ENCODE peak calls at places on chromosomes 13 and 19, in five cellular contexts. One of them, this sample, is unnamed.

GRCh38 chr19:5808120-5808816 is 3.4 kb downstream of the NRTN start:
- DNase-seq in fibroblast of pulmonary artery: no peak
- DNase-seq in psoas muscle: no peak
- DNase-seq in bronchial epithelial cell: no peak
- DNase-seq in AG09309: no peak
- DNase-seq in this sample: no peak

GRCh38 chr19:1566392-1567115 is 1.6 kb downstream of the MEX3D start:
- DNase-seq in bronchial epithelial cell: peak
- DNase-seq in psoas muscle: peak
- DNase-seq in AG09309: peak
- DNase-seq in fibroblast of pulmonary artery: peak
- DNase-seq in this sample: peak

GRCh38 chr13:97068146-97068545 is 73.9 kb upstream of the OXGR1 start:
- DNase-seq in AG09309: no peak
- DNase-seq in bronchial epithelial cell: no peak
- DNase-seq in fibroblast of pulmonary artery: no peak
- DNase-seq in psoas muscle: no peak
- DNase-seq in this sample: no peak

GRCh38 chr13:45807520-45808099 is 43.9 kb downstream of the SIAH3 start:
- DNase-seq in bronchial epithelial cell: peak
- DNase-seq in fibroblast of pulmonary artery: peak
- DNase-seq in AG09309: peak
- DNase-seq in psoas muscle: no peak
- DNase-seq in this sample: no peak

GRCh38 chr19:55046975-55047622 is 9.0 kb upstream of the GP6 start:
- DNase-seq in bronchial epithelial cell: no peak
- DNase-seq in psoas muscle: no peak
- DNase-seq in fibroblast of pulmonary artery: no peak
- DNase-seq in AG09309: no peak
- DNase-seq in this sample: no peak

GRCh38 chr13:30751183-30751933 is 16.0 kb downstream of the ALOX5AP start:
- DNase-seq in psoas muscle: no peak
- DNase-seq in bronchial epithelial cell: no peak
- DNase-seq in AG09309: no peak
- DNase-seq in fibroblast of pulmonary artery: no peak
- DNase-seq in this sample: no peak

GRCh38 chr13:98532254-98532653 is 44.7 kb downstream of the STK24 start:
- DNase-seq in AG09309: no peak
- DNase-seq in fibroblast of pulmonary artery: no peak
- DNase-seq in bronchial epithelial cell: no peak
- DNase-seq in psoas muscle: no peak
- DNase-seq in this sample: no peak

GRCh38 chr13:84192125-84192524 is 309.9 kb upstream of the SLITRK1 start:
- DNase-seq in bronchial epithelial cell: peak
- DNase-seq in AG09309: peak
- DNase-seq in psoas muscle: no peak
- DNase-seq in fibroblast of pulmonary artery: peak
- DNase-seq in this sample: no peak

GRCh38 chr19:51158474-51159129 is 16.5 kb downstream of the SIGLEC7 start:
- DNase-seq in fibroblast of pulmonary artery: peak
- DNase-seq in AG09309: no peak
- DNase-seq in psoas muscle: peak
- DNase-seq in bronchial epithelial cell: peak
- DNase-seq in this sample: no peak

GRCh38 chr13:46516624-46517318 is 36.2 kb upstream of the LRCH1 start:
- DNase-seq in AG09309: no peak
- DNase-seq in bronchial epithelial cell: no peak
- DNase-seq in fibroblast of pulmonary artery: no peak
- DNase-seq in psoas muscle: no peak
- DNase-seq in this sample: no peak

GRCh38 chr19:39731685-39732084 is 6.1 kb downstream of the CLC start:
- DNase-seq in AG09309: no peak
- DNase-seq in fibroblast of pulmonary artery: no peak
- DNase-seq in bronchial epithelial cell: no peak
- DNase-seq in psoas muscle: no peak
- DNase-seq in this sample: no peak

GRCh38 chr19:44951179-44952159 is 3.7 kb upstream of the CLPTM1 start:
- DNase-seq in fibroblast of pulmonary artery: peak
- DNase-seq in AG09309: peak
- DNase-seq in bronchial epithelial cell: peak
- DNase-seq in psoas muscle: peak
- DNase-seq in this sample: no peak

DNA sequence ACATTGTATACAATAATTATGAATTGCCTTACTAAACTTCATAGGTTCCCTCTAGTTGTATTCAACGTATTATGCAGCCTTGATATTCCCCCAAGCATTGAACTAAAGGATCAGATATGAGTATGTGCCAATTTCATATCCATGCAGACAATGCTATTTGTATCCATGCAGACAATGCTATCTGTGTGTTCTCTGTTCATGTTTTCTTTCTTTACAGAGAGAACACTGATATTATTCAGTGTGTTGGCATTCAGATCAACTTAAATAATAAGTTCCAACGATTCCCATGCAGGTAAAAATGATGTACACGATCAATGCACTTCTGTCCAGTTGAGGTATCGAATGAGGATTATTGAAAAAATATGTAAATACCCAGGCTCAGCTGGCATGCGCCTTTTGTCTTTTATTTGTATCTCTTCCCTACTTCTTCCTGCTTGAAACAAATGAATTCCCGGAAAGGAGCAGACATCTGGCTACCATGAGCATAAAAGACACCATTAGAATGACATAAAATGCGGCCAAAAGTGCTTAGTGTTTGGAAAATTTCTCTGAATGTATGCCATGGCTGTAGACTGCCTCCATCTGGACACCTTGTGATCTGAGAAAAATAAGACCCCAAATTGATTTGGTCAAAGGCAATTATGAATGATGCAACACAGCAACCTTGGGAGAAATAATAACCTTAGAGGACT is 731.5 kb downstream of the SLITRK1 start:
- DNase-seq in bronchial epithelial cell: no peak
- DNase-seq in fibroblast of pulmonary artery: no peak
- DNase-seq in psoas muscle: no peak
- DNase-seq in AG09309: no peak
- DNase-seq in this sample: no peak
- TF ChIP-seq CTCF in bronchial epithelial cell: no peak
- TF ChIP-seq CTCF in fibroblast of pulmonary artery: no peak
- TF ChIP-seq CTCF in psoas muscle: no peak
- TF ChIP-seq CTCF in AG09309: no peak
- TF ChIP-seq CTCF in this sample: no peak

DNA sequence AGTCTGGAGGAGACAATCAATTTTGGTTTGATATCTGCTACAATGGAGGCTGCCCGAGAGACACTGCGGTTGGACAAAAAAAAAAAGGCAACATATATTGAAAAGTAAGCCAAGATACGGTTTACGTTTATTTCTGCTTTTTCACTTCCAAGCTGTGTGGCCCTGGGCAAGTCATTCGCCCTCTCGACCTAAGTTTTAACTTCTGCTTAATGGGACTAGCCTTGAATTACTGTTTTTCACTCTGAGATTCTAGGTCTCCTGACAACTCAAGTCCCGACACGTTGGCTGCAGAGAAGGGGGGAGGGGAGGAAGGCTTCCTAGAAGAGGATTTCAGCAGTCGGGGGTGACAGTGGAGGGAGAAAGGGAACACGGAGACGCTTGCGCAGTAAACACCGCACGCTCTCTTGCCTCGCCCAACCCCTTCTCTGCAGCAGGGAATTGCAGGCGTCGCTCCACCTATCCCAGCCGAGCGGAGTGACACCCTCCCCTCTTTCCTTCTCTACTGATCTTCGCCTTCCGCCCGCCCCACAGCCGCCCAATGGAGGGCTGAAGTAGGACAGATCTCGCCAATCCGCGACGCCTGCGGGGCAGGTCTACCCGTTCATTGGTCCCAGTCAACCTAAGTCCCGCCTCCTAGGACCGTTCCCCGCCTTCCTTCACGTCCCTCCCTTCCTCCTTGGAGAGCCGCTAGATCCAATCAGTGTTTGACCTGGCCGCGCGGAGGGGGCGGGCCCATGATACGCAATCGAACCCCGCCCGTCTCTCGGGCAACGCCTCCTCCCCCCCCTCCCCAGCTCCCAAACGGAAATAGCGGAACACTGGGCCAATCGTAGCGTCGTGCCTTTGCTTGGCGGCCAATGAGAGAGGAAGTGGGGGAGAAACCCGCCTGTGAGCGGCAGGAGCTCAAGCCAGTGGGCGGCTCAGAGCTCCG is 529 bp upstream of the AP2A1 start:
- DNase-seq in fibroblast of pulmonary artery: peak
- DNase-seq in AG09309: peak
- DNase-seq in bronchial epithelial cell: peak
- DNase-seq in psoas muscle: peak
- DNase-seq in this sample: peak
- TF ChIP-seq CTCF in fibroblast of pulmonary artery: no peak
- TF ChIP-seq CTCF in AG09309: no peak
- TF ChIP-seq CTCF in bronchial epithelial cell: no peak
- TF ChIP-seq CTCF in psoas muscle: no peak
- TF ChIP-seq CTCF in this sample: no peak

DNA sequence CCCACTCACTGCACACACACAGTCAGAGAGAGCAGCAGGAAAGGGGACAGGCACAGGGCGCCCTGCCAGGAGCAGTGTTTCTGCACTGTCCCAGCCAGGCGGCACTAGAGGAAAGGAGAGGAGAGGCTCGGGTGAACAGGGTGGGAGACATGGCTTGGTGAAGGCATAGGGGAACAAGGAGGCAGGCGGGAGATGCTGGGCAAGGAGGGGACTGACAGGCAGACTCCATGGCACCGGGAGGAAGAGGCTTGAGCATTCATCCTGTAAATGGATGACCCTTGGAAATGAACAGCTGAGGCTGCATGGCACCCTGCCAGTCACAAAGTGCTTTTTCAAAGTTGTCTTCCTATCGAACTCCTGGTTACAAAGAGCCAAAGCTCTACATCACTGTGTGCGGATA is 22.5 kb downstream of the MED26 start:
- DNase-seq in psoas muscle: no peak
- DNase-seq in bronchial epithelial cell: no peak
- DNase-seq in fibroblast of pulmonary artery: no peak
- DNase-seq in AG09309: no peak
- DNase-seq in this sample: no peak
- TF ChIP-seq CTCF in psoas muscle: no peak
- TF ChIP-seq CTCF in bronchial epithelial cell: no peak
- TF ChIP-seq CTCF in fibroblast of pulmonary artery: no peak
- TF ChIP-seq CTCF in AG09309: no peak
- TF ChIP-seq CTCF in this sample: no peak

GRCh38 chr19:30498707-30499106 is 126.5 kb downstream of the ZNF536 start:
- DNase-seq in fibroblast of pulmonary artery: no peak
- DNase-seq in bronchial epithelial cell: no peak
- DNase-seq in AG09309: no peak
- DNase-seq in psoas muscle: no peak
- DNase-seq in this sample: no peak
- TF ChIP-seq CTCF in fibroblast of pulmonary artery: no peak
- TF ChIP-seq CTCF in bronchial epithelial cell: no peak
- TF ChIP-seq CTCF in AG09309: no peak
- TF ChIP-seq CTCF in psoas muscle: no peak
- TF ChIP-seq CTCF in this sample: no peak

GRCh38 chr13:94123543-94123942 is 355.9 kb downstream of the DCT start:
- DNase-seq in bronchial epithelial cell: no peak
- DNase-seq in fibroblast of pulmonary artery: no peak
- DNase-seq in AG09309: no peak
- DNase-seq in psoas muscle: no peak
- DNase-seq in this sample: no peak
- TF ChIP-seq CTCF in bronchial epithelial cell: no peak
- TF ChIP-seq CTCF in fibroblast of pulmonary artery: no peak
- TF ChIP-seq CTCF in AG09309: no peak
- TF ChIP-seq CTCF in psoas muscle: no peak
- TF ChIP-seq CTCF in this sample: no peak

GRCh38 chr19:10420444-10421239 is at the start of gene PDE4A:
- DNase-seq in fibroblast of pulmonary artery: peak
- DNase-seq in bronchial epithelial cell: no peak
- DNase-seq in psoas muscle: no peak
- DNase-seq in AG09309: no peak
- DNase-seq in this sample: no peak
- TF ChIP-seq CTCF in fibroblast of pulmonary artery: peak
- TF ChIP-seq CTCF in bronchial epithelial cell: peak
- TF ChIP-seq CTCF in psoas muscle: peak
- TF ChIP-seq CTCF in AG09309: peak
- TF ChIP-seq CTCF in this sample: peak

DNA sequence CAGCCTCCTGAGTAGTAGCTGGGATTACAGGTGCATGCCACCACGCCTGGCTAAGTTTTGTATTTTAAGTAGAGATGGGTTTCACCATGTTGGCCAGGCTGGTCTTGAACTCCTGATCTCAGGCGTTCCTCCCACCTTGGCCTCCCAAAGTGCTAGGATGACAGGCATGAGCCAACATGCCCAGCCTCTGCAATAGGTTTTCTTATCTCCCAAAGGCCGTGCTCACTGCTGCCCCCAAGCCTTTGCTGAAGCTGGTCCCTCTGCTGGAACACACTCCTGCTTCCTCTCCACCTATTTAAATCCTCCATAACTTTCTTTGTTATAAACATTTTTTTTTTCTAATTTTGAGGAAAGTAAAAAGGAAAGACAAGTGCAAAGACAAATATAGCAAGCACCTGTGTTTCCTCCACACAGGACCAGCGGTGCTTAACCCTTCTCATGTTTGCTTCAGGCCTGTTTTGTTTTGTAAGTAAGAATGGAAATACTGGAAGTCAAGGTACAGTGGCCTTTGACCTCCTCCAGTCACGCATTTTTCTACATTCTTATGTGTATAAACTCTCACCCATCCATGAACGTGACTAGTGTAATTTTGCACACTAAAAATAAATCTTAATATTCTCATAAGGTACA is 14.5 kb upstream of the TNFAIP8L1 start:
- DNase-seq in psoas muscle: no peak
- DNase-seq in AG09309: no peak
- DNase-seq in fibroblast of pulmonary artery: peak
- DNase-seq in bronchial epithelial cell: peak
- DNase-seq in this sample: no peak
- TF ChIP-seq CTCF in psoas muscle: peak
- TF ChIP-seq CTCF in AG09309: peak
- TF ChIP-seq CTCF in fibroblast of pulmonary artery: peak
- TF ChIP-seq CTCF in bronchial epithelial cell: peak
- TF ChIP-seq CTCF in this sample: no peak

GRCh38 chr19:42116308-42117075 is 15.8 kb downstream of the POU2F2 start:
- DNase-seq in bronchial epithelial cell: no peak
- DNase-seq in fibroblast of pulmonary artery: no peak
- DNase-seq in psoas muscle: no peak
- DNase-seq in AG09309: no peak
- DNase-seq in this sample: no peak

GRCh38 chr19:42114412-42114811 is 17.8 kb downstream of the POU2F2 start:
- DNase-seq in bronchial epithelial cell: no peak
- DNase-seq in fibroblast of pulmonary artery: no peak
- DNase-seq in psoas muscle: no peak
- DNase-seq in AG09309: no peak
- DNase-seq in this sample: no peak

GRCh38 chr19:42115219-42115618 is 17.0 kb downstream of the POU2F2 start:
- DNase-seq in bronchial epithelial cell: no peak
- DNase-seq in AG09309: no peak
- DNase-seq in psoas muscle: no peak
- DNase-seq in fibroblast of pulmonary artery: peak
- DNase-seq in this sample: no peak

GRCh38 chr19:42115705-42116104 is 16.5 kb downstream of the POU2F2 start:
- DNase-seq in psoas muscle: no peak
- DNase-seq in AG09309: no peak
- DNase-seq in fibroblast of pulmonary artery: no peak
- DNase-seq in bronchial epithelial cell: no peak
- DNase-seq in this sample: no peak

DNA sequence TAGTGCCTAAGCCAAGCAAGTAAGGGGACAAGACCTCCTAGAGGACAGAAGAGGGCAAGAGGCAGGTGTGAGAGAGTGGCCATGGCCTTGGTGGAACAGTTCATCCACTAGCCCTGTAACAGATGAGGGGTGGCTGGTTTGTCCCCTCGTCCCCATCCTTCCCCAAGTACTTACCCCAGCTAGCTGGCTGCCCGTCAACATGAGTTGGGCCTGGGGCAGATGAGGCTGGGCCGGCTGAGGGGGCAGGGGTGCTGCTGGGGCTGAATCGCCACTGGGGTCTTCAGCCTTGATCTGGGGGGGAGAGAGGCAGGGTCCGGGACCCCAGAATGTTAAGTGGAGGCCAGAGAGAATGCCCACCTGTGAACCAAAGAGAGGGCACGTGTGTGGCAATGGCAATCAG is 15.2 kb downstream of the POU2F2 start:
- DNase-seq in AG09309: no peak
- DNase-seq in psoas muscle: no peak
- DNase-seq in fibroblast of pulmonary artery: no peak
- DNase-seq in bronchial epithelial cell: no peak
- DNase-seq in this sample: no peak
- TF ChIP-seq CTCF in AG09309: no peak
- TF ChIP-seq CTCF in psoas muscle: no peak
- TF ChIP-seq CTCF in fibroblast of pulmonary artery: no peak
- TF ChIP-seq CTCF in bronchial epithelial cell: no peak
- TF ChIP-seq CTCF in this sample: no peak